ENCODE peak calls at places on chromosomes 6 and 20, in ten cellular contexts. K is mammary epithelial cell, S is aorta, F is NT2/D1, Y is psoas muscle, M is H7, T is IMR-90, W is fibroblast of lung, Z is tibial nerve, A is H1. N is an unnamed sample.

GRCh38 chr6:25962368-25963127 is at the start of gene TRIM38:
- DNase-seq in Z (peak; percentile 63), T (peak; percentile 89), W (peak; percentile 73), K (peak; percentile 85), Y (no peak), M (peak; percentile 18), A (no peak), F (no peak), S (peak; percentile 61), N (no peak)

GRCh38 chr6:45741437-45742166 is 274.1 kb downstream of the CLIC5 start:
- DNase-seq in T (peak; percentile 44), S (no peak), Y (no peak), K (no peak), A (no peak), F (no peak), W (peak; percentile 36), M (no peak), Z (peak; percentile 21), N (no peak)

GRCh38 chr6:165439928-165440554 is 130.6 kb upstream of the C6orf118 start:
- DNase-seq in F (peak; percentile 15), W (peak; percentile 38), K (peak; percentile 8), A (no peak), M (peak; percentile 10), T (peak; percentile 73), Y (no peak), Z (no peak), S (no peak), N (no peak)

GRCh38 chr6:138610816-138611215 is 111.5 kb upstream of the NHSL1 start:
- DNase-seq in T (no peak), S (no peak), K (no peak), W (no peak), M (no peak), A (no peak), Y (no peak), Z (no peak), F (no peak), N (no peak)

GRCh38 chr20:62944184-62944583 is 6.2 kb downstream of the GID8 start:
- DNase-seq in S (peak; percentile 30), F (no peak), M (no peak), A (no peak), K (no peak), Y (no peak), T (no peak), Z (no peak), W (no peak), N (no peak)

GRCh38 chr6:156776841-156777576 is at the start of gene ARID1B:
- DNase-seq in Y (peak; percentile 92), K (peak; percentile 76), W (peak; percentile 86), F (no peak), Z (peak; percentile 60), M (peak; percentile 88), T (peak; percentile 83), S (peak; percentile 94), A (no peak), N (no peak)

GRCh38 chr20:63495771-63496403 is 3.0 kb downstream of the EEF1A2 start:
- DNase-seq in W (peak; percentile 18), Y (peak; percentile 89), T (peak; percentile 28), K (peak; percentile 35), M (peak; percentile 97), F (no peak), S (peak; percentile 91), Z (peak; percentile 36), A (no peak), N (no peak)

GRCh38 chr6:21522007-21522758 is 71.4 kb upstream of the SOX4 start:
- DNase-seq in Z (no peak), K (no peak), M (no peak), A (no peak), F (no peak), W (no peak), T (no peak), Y (no peak), S (no peak), N (no peak)

GRCh38 chr6:151689499-151690201 is 117.8 kb upstream of the ESR1 start:
- DNase-seq in M (no peak), K (no peak), F (no peak), Y (no peak), T (no peak), S (no peak), W (no peak), Z (no peak), A (no peak), N (no peak)

GRCh38 chr6:115460913-115461312 is 599.8 kb downstream of the FRK start:
- DNase-seq in M (no peak), Y (no peak), F (no peak), T (no peak), W (no peak), Z (no peak), K (no peak), A (no peak), S (no peak), N (no peak)

GRCh38 chr20:1331101-1331500 is 2.2 kb upstream of the SDCBP2 start:
- DNase-seq in F (no peak), T (no peak), Y (no peak), A (no peak), W (no peak), Z (no peak), K (no peak), M (no peak), S (peak; percentile 26), N (no peak)

GRCh38 chr6:53259860-53260580 is 88.7 kb downstream of the ELOVL5 start:
- DNase-seq in A (no peak), F (no peak), S (no peak), W (no peak), M (no peak), T (no peak), Y (no peak), Z (no peak), K (no peak), N (no peak)

GRCh38 chr6:145213614-145214013 is 521.7 kb downstream of the EPM2A start:
- DNase-seq in W (no peak), K (no peak), M (no peak), Z (no peak), A (no peak), F (no peak), T (no peak), Y (no peak), S (no peak), N (no peak)

GRCh38 chr6:162833776-162834175 is 106.0 kb downstream of the PACRG start:
- DNase-seq in F (no peak), S (no peak), M (no peak), Y (no peak), T (no peak), A (no peak), K (no peak), W (no peak), Z (no peak), N (no peak)

GRCh38 chr6:14948586-14949245 is 297.2 kb upstream of the JARID2 start:
- DNase-seq in F (no peak), Y (no peak), T (no peak), A (no peak), M (no peak), W (no peak), K (no peak), Z (no peak), S (no peak), N (no peak)

GRCh38 chr6:146859206-146859605 is 260.4 kb downstream of the ADGB start:
- DNase-seq in K (no peak), S (no peak), T (no peak), W (no peak), F (no peak), Y (no peak), A (no peak), Z (no peak), M (no peak), N (no peak)

DNA sequence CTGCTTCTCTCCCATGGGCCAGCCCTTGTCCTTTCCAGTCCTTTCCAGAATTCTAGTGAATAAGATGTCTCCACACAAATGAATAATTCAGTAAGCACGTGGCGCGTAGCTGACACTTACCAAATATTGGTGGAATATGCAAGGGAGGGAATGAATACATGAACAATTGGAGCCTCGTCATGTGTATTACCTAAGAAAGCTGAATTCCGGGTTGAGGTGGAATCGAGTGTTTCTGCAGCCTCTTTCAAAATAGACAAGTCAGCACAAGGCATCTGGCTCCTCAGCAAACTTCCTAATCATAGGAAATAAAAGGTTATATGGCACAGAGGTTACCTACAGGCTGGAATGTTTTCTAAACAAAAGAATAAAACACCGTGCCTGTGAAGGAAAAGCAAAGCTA is 47.0 kb upstream of the NT5E start:
- DNase-seq in Z (no peak), S (no peak), M (no peak), Y (no peak), W (no peak), A (no peak), T (no peak), K (peak; percentile 79), F (no peak), N (no peak)
- H3K4me3 ChIP-seq in Z (no peak overlapping the region), S (no peak overlapping the region), M (no peak overlapping the region), Y (no peak overlapping the region), W (no peak overlapping the region), A (no peak overlapping the region), T (no peak overlapping the region), K (no peak overlapping the region), F (no peak overlapping the region), N (no peak overlapping the region)

DNA sequence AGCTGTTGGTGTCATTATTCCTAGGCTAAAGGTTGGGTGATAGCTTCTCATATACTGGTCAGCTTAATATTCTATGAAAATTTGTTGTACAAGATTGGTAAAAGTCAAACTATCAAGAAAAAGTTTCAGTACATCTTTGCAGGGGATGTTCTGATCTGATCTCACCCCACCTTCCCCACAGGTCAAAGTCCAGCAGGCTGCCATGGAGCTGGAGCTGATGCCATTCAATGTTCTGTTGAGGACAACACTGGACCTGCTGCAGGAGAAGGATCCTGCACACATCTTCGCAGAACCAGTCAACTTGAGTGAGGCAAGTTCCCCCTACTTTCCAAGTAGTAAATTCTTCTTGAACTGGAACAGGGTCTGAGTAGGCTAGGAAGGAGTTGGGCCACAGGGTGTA is 13.1 kb downstream of the BRPF3 start:
- DNase-seq in M (no peak), F (no peak), A (no peak), Y (no peak), Z (no peak), W (no peak), K (no peak), T (no peak), S (no peak), N (no peak)
- H3K36me3 ChIP-seq in M (peaks cover 46% of the 10 kb centered on the region), F (peaks cover 94% of the 10 kb centered on the region), A (peaks cover 62% of the 10 kb centered on the region), Y (peaks cover 97% of the 10 kb centered on the region), Z (peaks cover 25% of the 10 kb centered on the region), W (peaks cover 17% of the 10 kb centered on the region), K (peaks cover 24% of the 10 kb centered on the region), T (peaks cover 67% of the 10 kb centered on the region), S (peaks cover 26% of the 10 kb centered on the region), N (peaks cover 32% of the 10 kb centered on the region)

GRCh38 chr6:43285832-43286231 is 12.2 kb upstream of the SLC22A7 start:
- DNase-seq in Z (no peak), W (no peak), K (no peak), T (no peak), F (no peak), A (no peak), Y (peak; percentile 21), M (no peak), S (no peak), N (no peak)
- H3K27me3 ChIP-seq in Z (no peaks in the 10 kb centered on the region), W (peaks cover 7% of the 10 kb centered on the region), K (peaks cover 2% of the 10 kb centered on the region), T (peaks cover 39% of the 10 kb centered on the region), F (no peaks in the 10 kb centered on the region), A (peaks cover 17% of the 10 kb centered on the region), Y (peaks cover 46% of the 10 kb centered on the region), M (peaks cover 4% of the 10 kb centered on the region), S (no peaks in the 10 kb centered on the region), N (no peaks in the 10 kb centered on the region)

DNA sequence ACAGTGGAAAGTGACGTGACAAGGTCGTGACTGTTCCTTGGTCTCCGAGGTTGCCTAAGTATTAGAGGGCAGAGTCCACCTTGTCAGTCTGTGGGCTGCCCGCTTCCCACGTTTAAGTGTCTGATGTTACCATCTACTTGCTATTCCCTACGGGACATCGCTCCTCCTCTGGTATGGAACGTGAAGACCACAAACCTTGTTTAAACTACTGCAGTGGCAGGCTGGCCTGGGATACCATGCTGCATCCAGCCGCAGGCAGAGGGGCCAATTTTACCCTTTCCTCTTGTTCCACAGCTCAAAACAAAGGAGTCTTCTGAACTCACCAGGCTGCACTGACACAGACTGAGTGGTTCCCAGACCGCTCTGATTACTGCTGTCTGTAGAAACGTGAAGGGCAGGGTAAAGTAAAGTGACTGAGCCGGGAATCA is 275.9 kb downstream of the FOXC1 start:
- DNase-seq in Y (no peak), K (no peak), F (no peak), T (no peak), M (no peak), S (no peak), Z (no peak), W (peak; percentile 23), A (no peak), N (no peak)
- H3K4me3 ChIP-seq in Y (no peak overlapping the region), K (no peak overlapping the region), F (no peak overlapping the region), T (no peak overlapping the region), M (no peak overlapping the region), S (no peak overlapping the region), Z (no peak overlapping the region), W (no peak overlapping the region), A (no peak overlapping the region), N (no peak overlapping the region)